ENCODE peak calls at places on chromosome 13, in nine cellular contexts. O, W, X, K, S, M, F, Y and A are unnamed samples.

GRCh38 chr13:72384879-72385278 is 342.6 kb downstream of the MZT1 start:
- DNase-seq in O (no peak), K (no peak), M (no peak), S (peak; percentile 12), X (no peak), Y (no peak), W (no peak), F (no peak), A (no peak)

GRCh38 chr13:110525328-110526319 is 35.9 kb downstream of the RAB20 start:
- DNase-seq in Y (peak; percentile 63), O (peak; percentile 73), K (peak; percentile 90), M (no peak), S (no peak), W (no peak), X (no peak), F (no peak), A (peak; percentile 29)

GRCh38 chr13:28282451-28282850 is 144.1 kb downstream of the PAN3 start:
- DNase-seq in W (no peak), X (no peak), M (no peak), K (no peak), O (no peak), Y (no peak), F (no peak), S (no peak), A (no peak)

GRCh38 chr13:23984541-23984940 is 87.2 kb upstream of the C1QTNF9B start:
- DNase-seq in W (no peak), Y (no peak), S (no peak), O (no peak), M (no peak), F (no peak), X (no peak), K (no peak), A (no peak)

GRCh38 chr13:22126433-22127021 is 455.7 kb downstream of the FGF9 start:
- DNase-seq in M (no peak), S (no peak), O (no peak), W (no peak), K (no peak), X (no peak), Y (no peak), F (no peak), A (no peak)

GRCh38 chr13:33918199-33918932 is 100.4 kb downstream of the RFC3 start:
- DNase-seq in W (no peak), O (no peak), Y (no peak), M (no peak), S (peak; percentile 8), K (no peak), F (no peak), X (no peak), A (no peak)

GRCh38 chr13:44243198-44243852 is 130.3 kb upstream of the SERP2 start:
- DNase-seq in Y (no peak), X (peak; percentile 37), W (no peak), K (peak; percentile 56), S (peak; percentile 84), O (no peak), M (peak; percentile 12), F (no peak), A (peak; percentile 4)

GRCh38 chr13:106507560-106508274 is 27.7 kb downstream of the EFNB2 start:
- DNase-seq in O (no peak), M (no peak), K (no peak), Y (no peak), S (peak; percentile 76), F (no peak), X (no peak), W (no peak), A (no peak)

GRCh38 chr13:78960881-78961280 is 301.9 kb upstream of the OBI1 start:
- DNase-seq in O (no peak), Y (no peak), K (no peak), X (no peak), M (no peak), W (no peak), F (no peak), S (no peak), A (no peak)

GRCh38 chr13:36736119-36736726 is 62.4 kb downstream of the SERTM1 start:
- DNase-seq in F (no peak), Y (peak; percentile 2), K (no peak), X (no peak), W (peak; percentile 1), S (peak; percentile 74), M (peak; percentile 39), O (peak; percentile 19), A (no peak)

GRCh38 chr13:113631341-113632095 is 26.5 kb downstream of the ATP4B start:
- DNase-seq in S (no peak), Y (no peak), X (no peak), F (no peak), W (no peak), O (no peak), M (no peak), K (no peak), A (no peak)

GRCh38 chr13:46636451-46636850 is 83.5 kb downstream of the LRCH1 start:
- DNase-seq in M (no peak), F (no peak), X (no peak), O (no peak), Y (no peak), W (no peak), K (no peak), S (no peak), A (no peak)

GRCh38 chr13:21234537-21234936 is 58.1 kb downstream of the MRPL57 start:
- DNase-seq in M (no peak), O (no peak), Y (no peak), S (no peak), K (no peak), X (no peak), F (no peak), W (no peak), A (no peak)

GRCh38 chr13:78657699-78658629 is 991 bp downstream of the OBI1 start:
- DNase-seq in M (no peak), S (peak; percentile 21), O (no peak), W (no peak), K (no peak), Y (no peak), F (no peak), X (no peak), A (no peak)